ENCODE peak calls at places on chromosomes 3 and 15, in six cellular contexts. One of them, this sample, is unnamed.

GRCh38 chr15:72205273-72205672 is 7.7 kb upstream of the GRAMD2A start:
- DNase-seq in GM12865: no peak
- DNase-seq in neural progenitor cell: no peak
- DNase-seq in astrocyte of the spinal cord: no peak
- DNase-seq in BE2C: no peak
- DNase-seq in AG09309: no peak
- DNase-seq in this sample: no peak

GRCh38 chr3:103388214-103388613 is 953.4 kb downstream of the ZPLD1 start:
- DNase-seq in BE2C: no peak
- DNase-seq in astrocyte of the spinal cord: peak
- DNase-seq in GM12865: no peak
- DNase-seq in neural progenitor cell: no peak
- DNase-seq in AG09309: no peak
- DNase-seq in this sample: no peak

GRCh38 chr3:15610083-15610482 is 8.5 kb downstream of the BTD start:
- DNase-seq in astrocyte of the spinal cord: peak
- DNase-seq in BE2C: no peak
- DNase-seq in neural progenitor cell: no peak
- DNase-seq in GM12865: no peak
- DNase-seq in AG09309: peak
- DNase-seq in this sample: peak

GRCh38 chr15:25727867-25728600 is 135.1 kb downstream of the ATP10A start:
- DNase-seq in GM12865: no peak
- DNase-seq in AG09309: no peak
- DNase-seq in neural progenitor cell: no peak
- DNase-seq in astrocyte of the spinal cord: no peak
- DNase-seq in BE2C: no peak
- DNase-seq in this sample: no peak

GRCh38 chr3:51024765-51025681 is 350.3 kb downstream of the DOCK3 start:
- DNase-seq in astrocyte of the spinal cord: no peak
- DNase-seq in AG09309: no peak
- DNase-seq in GM12865: peak
- DNase-seq in BE2C: no peak
- DNase-seq in neural progenitor cell: no peak
- DNase-seq in this sample: no peak

GRCh38 chr15:98853593-98854420 is 153.8 kb downstream of the PGPEP1L start:
- DNase-seq in neural progenitor cell: peak
- DNase-seq in AG09309: no peak
- DNase-seq in GM12865: no peak
- DNase-seq in BE2C: peak
- DNase-seq in astrocyte of the spinal cord: peak
- DNase-seq in this sample: peak

GRCh38 chr3:184227481-184227935 is 1.9 kb upstream of the VWA5B2 start:
- DNase-seq in astrocyte of the spinal cord: no peak
- DNase-seq in GM12865: peak
- DNase-seq in BE2C: peak
- DNase-seq in AG09309: no peak
- DNase-seq in neural progenitor cell: peak
- DNase-seq in this sample: peak

GRCh38 chr3:130341882-130342281 is 3.6 kb upstream of the COL6A5 start:
- DNase-seq in BE2C: no peak
- DNase-seq in neural progenitor cell: no peak
- DNase-seq in astrocyte of the spinal cord: no peak
- DNase-seq in GM12865: no peak
- DNase-seq in AG09309: no peak
- DNase-seq in this sample: no peak

GRCh38 chr3:43723121-43723734 is 32.5 kb downstream of the ABHD5 start:
- DNase-seq in astrocyte of the spinal cord: peak
- DNase-seq in GM12865: no peak
- DNase-seq in BE2C: no peak
- DNase-seq in AG09309: no peak
- DNase-seq in neural progenitor cell: no peak
- DNase-seq in this sample: peak

GRCh38 chr3:197590313-197590962 is 34.7 kb upstream of the BDH1 start:
- DNase-seq in astrocyte of the spinal cord: no peak
- DNase-seq in GM12865: no peak
- DNase-seq in BE2C: no peak
- DNase-seq in neural progenitor cell: no peak
- DNase-seq in AG09309: no peak
- DNase-seq in this sample: no peak

GRCh38 chr15:99454941-99455795 is 110.6 kb upstream of the MEF2A start:
- DNase-seq in neural progenitor cell: no peak
- DNase-seq in BE2C: no peak
- DNase-seq in GM12865: no peak
- DNase-seq in astrocyte of the spinal cord: peak
- DNase-seq in AG09309: peak
- DNase-seq in this sample: peak

GRCh38 chr3:188227442-188227841 is 73.5 kb downstream of the LPP start:
- DNase-seq in GM12865: no peak
- DNase-seq in AG09309: no peak
- DNase-seq in neural progenitor cell: no peak
- DNase-seq in astrocyte of the spinal cord: no peak
- DNase-seq in BE2C: no peak
- DNase-seq in this sample: no peak

GRCh38 chr3:37443363-37444035 is 269.1 kb upstream of the LRRFIP2 start:
- DNase-seq in neural progenitor cell: no peak
- DNase-seq in BE2C: no peak
- DNase-seq in GM12865: no peak
- DNase-seq in AG09309: no peak
- DNase-seq in astrocyte of the spinal cord: no peak
- DNase-seq in this sample: peak

DNA sequence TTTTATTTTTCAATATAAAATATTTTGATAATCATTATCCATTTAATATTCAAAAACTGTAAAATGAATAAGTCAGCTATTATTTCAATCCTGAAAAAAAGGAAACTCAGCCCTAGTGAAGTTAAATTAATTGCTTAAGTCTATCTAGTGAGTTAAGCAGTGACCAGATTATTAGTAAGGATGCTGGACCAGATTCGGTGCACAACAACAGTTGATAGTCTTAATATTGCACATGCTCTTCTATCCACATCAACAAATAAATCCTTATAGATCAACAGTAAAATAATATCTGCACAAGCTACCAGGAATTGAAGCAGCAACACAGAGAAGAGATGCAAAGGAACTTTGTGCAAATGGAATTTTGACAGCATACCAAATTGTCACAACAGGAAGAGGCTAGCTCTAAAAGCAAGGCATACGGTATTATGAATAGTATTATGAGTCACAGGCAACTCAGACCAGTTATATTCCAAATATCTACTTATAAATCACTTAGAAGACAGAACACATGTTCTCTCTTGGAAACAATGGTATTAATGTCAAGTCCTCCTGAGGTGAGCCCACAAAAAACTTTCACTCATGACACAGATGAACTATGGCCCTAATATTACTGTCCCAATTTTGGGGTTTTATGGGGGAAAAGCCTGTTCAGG is 24.9 kb downstream of the VPS13C start:
- DNase-seq in GM12865: no peak
- DNase-seq in AG09309: peak
- DNase-seq in BE2C: no peak
- DNase-seq in neural progenitor cell: no peak
- DNase-seq in astrocyte of the spinal cord: peak
- DNase-seq in this sample: peak
- H3K4me3 ChIP-seq in GM12865: no peak
- H3K4me3 ChIP-seq in AG09309: no peak
- H3K4me3 ChIP-seq in BE2C: no peak
- H3K4me3 ChIP-seq in neural progenitor cell: no peak
- H3K4me3 ChIP-seq in astrocyte of the spinal cord: no peak
- H3K4me3 ChIP-seq in this sample: no peak

GRCh38 chr15:70584838-70585706 is 178.3 kb downstream of the UACA start:
- DNase-seq in astrocyte of the spinal cord: peak
- DNase-seq in BE2C: peak
- DNase-seq in GM12865: no peak
- DNase-seq in neural progenitor cell: peak
- DNase-seq in AG09309: no peak
- DNase-seq in this sample: peak
- TF ChIP-seq CTCF in astrocyte of the spinal cord: peak
- TF ChIP-seq CTCF in BE2C: peak
- TF ChIP-seq CTCF in GM12865: no peak
- TF ChIP-seq CTCF in neural progenitor cell: peak
- TF ChIP-seq CTCF in AG09309: peak
- TF ChIP-seq CTCF in this sample: peak

GRCh38 chr15:29675791-29676301 is 146.4 kb downstream of the TJP1 start:
- DNase-seq in GM12865: peak
- DNase-seq in BE2C: no peak
- DNase-seq in astrocyte of the spinal cord: no peak
- DNase-seq in AG09309: no peak
- DNase-seq in neural progenitor cell: peak
- DNase-seq in this sample: no peak
- H3K4me3 ChIP-seq in GM12865: no peak
- H3K4me3 ChIP-seq in BE2C: no peak
- H3K4me3 ChIP-seq in astrocyte of the spinal cord: peak
- H3K4me3 ChIP-seq in AG09309: peak
- H3K4me3 ChIP-seq in neural progenitor cell: peak
- H3K4me3 ChIP-seq in this sample: no peak

GRCh38 chr3:38480093-38480445 is 16.1 kb upstream of the EXOG start:
- DNase-seq in BE2C: no peak
- DNase-seq in neural progenitor cell: no peak
- DNase-seq in astrocyte of the spinal cord: no peak
- DNase-seq in AG09309: no peak
- DNase-seq in GM12865: no peak
- DNase-seq in this sample: no peak
- TF ChIP-seq CTCF in BE2C: no peak
- TF ChIP-seq CTCF in neural progenitor cell: no peak
- TF ChIP-seq CTCF in astrocyte of the spinal cord: no peak
- TF ChIP-seq CTCF in AG09309: no peak
- TF ChIP-seq CTCF in GM12865: no peak
- TF ChIP-seq CTCF in this sample: no peak

GRCh38 chr15:65423977-65424679 is 1.4 kb upstream of the IGDCC4 start:
- DNase-seq in neural progenitor cell: no peak
- DNase-seq in AG09309: no peak
- DNase-seq in astrocyte of the spinal cord: peak
- DNase-seq in GM12865: no peak
- DNase-seq in BE2C: no peak
- DNase-seq in this sample: peak

GRCh38 chr15:65418596-65418995 is 4.2 kb downstream of the IGDCC4 start:
- DNase-seq in astrocyte of the spinal cord: no peak
- DNase-seq in neural progenitor cell: no peak
- DNase-seq in AG09309: no peak
- DNase-seq in GM12865: no peak
- DNase-seq in BE2C: no peak
- DNase-seq in this sample: no peak

GRCh38 chr15:65421360-65422215 is 1.2 kb downstream of the IGDCC4 start:
- DNase-seq in GM12865: peak
- DNase-seq in astrocyte of the spinal cord: peak
- DNase-seq in neural progenitor cell: peak
- DNase-seq in AG09309: no peak
- DNase-seq in BE2C: peak
- DNase-seq in this sample: no peak

GRCh38 chr15:65423150-65423976 is 616 bp upstream of the IGDCC4 start:
- DNase-seq in GM12865: no peak
- DNase-seq in AG09309: no peak
- DNase-seq in BE2C: no peak
- DNase-seq in astrocyte of the spinal cord: no peak
- DNase-seq in neural progenitor cell: peak
- DNase-seq in this sample: no peak

DNA sequence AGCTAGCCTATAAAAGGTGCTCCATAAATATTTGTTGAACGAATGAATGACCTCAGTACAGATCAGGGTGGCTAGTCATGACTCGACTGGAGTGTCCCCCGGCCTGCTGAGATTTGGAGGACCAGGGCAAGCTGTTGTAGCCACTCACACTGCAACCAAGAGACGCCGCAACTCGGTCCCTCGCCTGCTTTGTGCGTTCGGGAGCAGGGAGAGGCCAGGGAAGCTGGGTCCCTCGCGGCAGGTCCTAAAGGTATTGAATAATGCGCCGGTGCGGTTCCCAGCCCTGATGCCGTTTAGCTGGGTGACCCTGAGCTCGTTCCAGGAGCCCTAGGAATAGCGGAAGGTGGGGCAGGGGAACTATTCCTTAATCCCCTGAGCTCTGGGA is 1.8 kb downstream of the IGDCC4 start:
- DNase-seq in AG09309: no peak
- DNase-seq in astrocyte of the spinal cord: no peak
- DNase-seq in GM12865: no peak
- DNase-seq in neural progenitor cell: no peak
- DNase-seq in BE2C: no peak
- DNase-seq in this sample: no peak
- H3K4me3 ChIP-seq in AG09309: peak
- H3K4me3 ChIP-seq in astrocyte of the spinal cord: peak
- H3K4me3 ChIP-seq in GM12865: peak
- H3K4me3 ChIP-seq in neural progenitor cell: peak
- H3K4me3 ChIP-seq in BE2C: peak
- H3K4me3 ChIP-seq in this sample: no peak

GRCh38 chr3:52289747-52290595 is 2.3 kb downstream of the GLYCTK start:
- DNase-seq in GM12865: no peak
- DNase-seq in neural progenitor cell: no peak
- DNase-seq in BE2C: no peak
- DNase-seq in astrocyte of the spinal cord: no peak
- DNase-seq in AG09309: no peak
- DNase-seq in this sample: no peak
- TF ChIP-seq CTCF in GM12865: no peak
- TF ChIP-seq CTCF in neural progenitor cell: no peak
- TF ChIP-seq CTCF in BE2C: no peak
- TF ChIP-seq CTCF in astrocyte of the spinal cord: no peak
- TF ChIP-seq CTCF in AG09309: peak
- TF ChIP-seq CTCF in this sample: no peak

This sample was measured in epithelial cell of esophagus.